ENCODE peak calls at places on chromosome 12, in four cellular contexts. T is tibial artery; V is activated effector memory CD4-positive, alpha-beta T cell treated with Interleukin-2 at 50 U/mL for 16 hours; U is MCF 10A. N is an unnamed sample.

GRCh38 chr12:24808651-24809050 is 140.2 kb downstream of the BCAT1 start:
- DNase-seq in U (no peak), V (no peak), T (no peak), N (no peak)

GRCh38 chr12:52514471-52515318 is 5.5 kb downstream of the KRT5 start:
- DNase-seq in U (peak; percentile 5), T (no peak), V (no peak), N (no peak)

GRCh38 chr12:127509066-127509778 is 757.7 kb upstream of the TMEM132C start:
- DNase-seq in V (no peak), U (no peak), T (no peak), N (no peak)

GRCh38 chr12:54981796-54982195 is 2.8 kb downstream of the TESPA1 start:
- DNase-seq in U (no peak), V (no peak), T (no peak), N (no peak)

GRCh38 chr12:6827437-6827894 is 741 bp upstream of the P3H3 start:
- DNase-seq in T (peak; percentile 94), U (peak; percentile 87), V (peak; percentile 20), N (peak; percentile 65)

GRCh38 chr12:80935076-80935475 is 2.7 kb downstream of the LIN7A start:
- DNase-seq in V (no peak), U (no peak), T (no peak), N (no peak)

GRCh38 chr12:89951050-89951693 is 242.5 kb upstream of the ATP2B1 start:
- DNase-seq in V (no peak), T (no peak), U (peak; percentile 81), N (no peak)

GRCh38 chr12:122182887-122183587 is at the start of gene LRRC43:
- DNase-seq in T (no peak), U (no peak), V (peak; percentile 12), N (no peak)

GRCh38 chr12:113880993-113881392 is 85.1 kb downstream of the RBM19 start:
- DNase-seq in T (no peak), V (no peak), U (no peak), N (no peak)

GRCh38 chr12:175250-175649 is 38.7 kb downstream of the SLC6A12 start:
- DNase-seq in V (no peak), U (no peak), T (no peak), N (no peak)

GRCh38 chr12:94553130-94553519 is 93.5 kb upstream of the CEP83 start:
- DNase-seq in U (peak; percentile 87), T (no peak), V (no peak), N (peak; percentile 88)

GRCh38 chr12:109259545-109259895 is 49.6 kb downstream of the FOXN4 start:
- DNase-seq in U (no peak), V (no peak), T (no peak), N (no peak)

GRCh38 chr12:47216150-47216677 is 136.5 kb upstream of the AMIGO2 start:
- DNase-seq in V (peak; percentile 68), U (no peak), T (no peak), N (peak; percentile 42)

GRCh38 chr12:16950041-16950677 is 344.2 kb upstream of the LMO3 start:
- DNase-seq in U (no peak), T (no peak), V (no peak), N (no peak)

GRCh38 chr12:121088208-121088585 is 44.5 kb upstream of the P2RX7 start:
- DNase-seq in V (no peak), U (no peak), T (no peak), N (no peak)

N was measured in putamen.